ENCODE peak calls at places on chromosomes 7 and 10, in seven cellular contexts. Q is posterior vena cava, A is NCI-H2081, S is NCI-H1105, H is lower lobe of right lung, W is amniotic stem cell, U is HEK293T. L is an unnamed sample.

GRCh38 chr10:80202934-80203834 is 2.2 kb downstream of the ANXA11 start:
- DNase-seq in H (peak; percentile 67), S (no peak), Q (peak; percentile 92), A (no peak), U (peak; percentile 56), W (no peak), L (peak; percentile 90)

GRCh38 chr10:130844264-130844761 is 467.2 kb downstream of the TCERG1L start:
- DNase-seq in A (no peak), Q (no peak), W (no peak), U (no peak), H (no peak), S (no peak), L (no peak)

GRCh38 chr10:44994752-44995530 is 5.8 kb upstream of the ZNF22 start:
- DNase-seq in A (no peak), H (no peak), W (no peak), U (no peak), S (no peak), Q (peak; percentile 74), L (no peak)

GRCh38 chr7:24102988-24103387 is 181.0 kb upstream of the NPY start:
- DNase-seq in H (no peak), U (no peak), S (no peak), W (no peak), A (no peak), Q (no peak), L (no peak)

GRCh38 chr10:21176934-21177480 is 279.9 kb upstream of the NEBL start:
- DNase-seq in U (no peak), Q (no peak), H (no peak), S (no peak), W (no peak), A (no peak), L (no peak)

GRCh38 chr10:49243610-49244283 is 55.2 kb upstream of the C10orf71 start:
- DNase-seq in Q (no peak), W (no peak), A (no peak), U (no peak), H (no peak), S (no peak), L (no peak)

GRCh38 chr10:103854265-103854686 is 1.1 kb downstream of the SH3PXD2A start:
- DNase-seq in W (no peak), S (no peak), A (no peak), Q (peak; percentile 37), H (no peak), U (no peak), L (no peak)

GRCh38 chr10:103793920-103794883 is 61.2 kb downstream of the SH3PXD2A start:
- DNase-seq in U (no peak), H (peak; percentile 74), Q (peak; percentile 54), A (peak; percentile 52), S (no peak), W (no peak), L (no peak)

GRCh38 chr10:77350711-77351119 is 286.9 kb downstream of the KCNMA1 start:
- DNase-seq in H (no peak), Q (peak; percentile 91), S (no peak), U (peak; percentile 20), W (peak; percentile 97), A (no peak), L (peak; percentile 99)

GRCh38 chr10:109966961-109967738 is 40.6 kb upstream of the ADD3 start:
- DNase-seq in Q (no peak), S (no peak), H (no peak), A (no peak), U (no peak), W (no peak), L (peak; percentile 84)

GRCh38 chr10:109780997-109781396 is 142.3 kb downstream of the XPNPEP1 start:
- DNase-seq in U (no peak), W (no peak), A (no peak), S (no peak), H (no peak), Q (no peak), L (no peak)

GRCh38 chr10:123724747-123725146 is 58.6 kb downstream of the GPR26 start:
- DNase-seq in W (no peak), H (no peak), Q (peak; percentile 65), S (no peak), A (no peak), U (no peak), L (no peak)

GRCh38 chr10:71132321-71132810 is 80.0 kb upstream of the UNC5B start:
- DNase-seq in A (no peak), U (no peak), S (no peak), W (no peak), H (no peak), Q (no peak), L (no peak)

GRCh38 chr10:105769248-105770184 is 1128.4 kb downstream of the SORCS3 start:
- DNase-seq in U (no peak), S (no peak), Q (no peak), H (no peak), W (no peak), A (no peak), L (no peak)

GRCh38 chr10:3486346-3487065 is 298.5 kb downstream of the KLF6 start:
- DNase-seq in Q (no peak), H (peak; percentile 80), S (no peak), W (no peak), A (no peak), U (no peak), L (peak; percentile 67)

GRCh38 chr7:35593896-35594295 is 101.0 kb downstream of the HERPUD2 start:
- DNase-seq in W (no peak), H (no peak), A (no peak), U (peak; percentile 50), S (no peak), Q (no peak), L (no peak)

GRCh38 chr10:33927347-33927746 is 592.9 kb upstream of the NRP1 start:
- DNase-seq in W (no peak), A (no peak), U (no peak), Q (no peak), H (no peak), S (no peak), L (no peak)